ENCODE peak calls at places on chromosome 9, in five cellular contexts. One of them, this sample, is unnamed.

GRCh38 chr9:123401879-123402513 is 46.0 kb downstream of the CRB2 start:
- DNase-seq in cardiac muscle cell: peak
- DNase-seq in OCI-LY7: peak
- DNase-seq in prostate gland: no peak
- DNase-seq in A673: peak
- DNase-seq in this sample: peak

GRCh38 chr9:30522486-30522885 is 1862.0 kb upstream of the ACO1 start:
- DNase-seq in cardiac muscle cell: no peak
- DNase-seq in A673: no peak
- DNase-seq in prostate gland: no peak
- DNase-seq in OCI-LY7: no peak
- DNase-seq in this sample: no peak

GRCh38 chr9:80968611-80969010 is 720.7 kb downstream of the TLE1 start:
- DNase-seq in OCI-LY7: no peak
- DNase-seq in prostate gland: no peak
- DNase-seq in A673: no peak
- DNase-seq in cardiac muscle cell: no peak
- DNase-seq in this sample: no peak

GRCh38 chr9:98654247-98654646 is 54.5 kb downstream of the GABBR2 start:
- DNase-seq in cardiac muscle cell: no peak
- DNase-seq in A673: no peak
- DNase-seq in OCI-LY7: no peak
- DNase-seq in prostate gland: no peak
- DNase-seq in this sample: peak

GRCh38 chr9:98929866-98930265 is 13.8 kb upstream of the COL15A1 start:
- DNase-seq in cardiac muscle cell: no peak
- DNase-seq in OCI-LY7: no peak
- DNase-seq in prostate gland: no peak
- DNase-seq in A673: no peak
- DNase-seq in this sample: no peak

GRCh38 chr9:112234779-112235178 is 59.7 kb upstream of the SUSD1 start:
- DNase-seq in OCI-LY7: no peak
- DNase-seq in prostate gland: no peak
- DNase-seq in cardiac muscle cell: no peak
- DNase-seq in A673: no peak
- DNase-seq in this sample: no peak

GRCh38 chr9:22005083-22005699 is 3.9 kb downstream of the CDKN2B start:
- DNase-seq in cardiac muscle cell: peak
- DNase-seq in A673: no peak
- DNase-seq in OCI-LY7: peak
- DNase-seq in prostate gland: no peak
- DNase-seq in this sample: no peak

GRCh38 chr9:76926324-76926731 is 20.4 kb upstream of the PRUNE2 start:
- DNase-seq in A673: no peak
- DNase-seq in OCI-LY7: no peak
- DNase-seq in prostate gland: no peak
- DNase-seq in cardiac muscle cell: no peak
- DNase-seq in this sample: no peak

GRCh38 chr9:99593621-99594020 is 228.1 kb upstream of the NR4A3 start:
- DNase-seq in prostate gland: no peak
- DNase-seq in A673: no peak
- DNase-seq in OCI-LY7: no peak
- DNase-seq in cardiac muscle cell: no peak
- DNase-seq in this sample: no peak

GRCh38 chr9:97704327-97704677 is 7.2 kb upstream of the XPA start:
- DNase-seq in OCI-LY7: no peak
- DNase-seq in prostate gland: no peak
- DNase-seq in cardiac muscle cell: no peak
- DNase-seq in A673: no peak
- DNase-seq in this sample: no peak

GRCh38 chr9:101119206-101119819 is 90.8 kb downstream of the PLPPR1 start:
- DNase-seq in cardiac muscle cell: peak
- DNase-seq in OCI-LY7: peak
- DNase-seq in prostate gland: peak
- DNase-seq in A673: peak
- DNase-seq in this sample: no peak

GRCh38 chr9:99721898-99722297 is 99.8 kb upstream of the NR4A3 start:
- DNase-seq in prostate gland: no peak
- DNase-seq in A673: no peak
- DNase-seq in cardiac muscle cell: no peak
- DNase-seq in OCI-LY7: no peak
- DNase-seq in this sample: no peak

GRCh38 chr9:123929870-123930831 is at the start of gene DENND1A:
- DNase-seq in A673: peak
- DNase-seq in cardiac muscle cell: peak
- DNase-seq in prostate gland: peak
- DNase-seq in OCI-LY7: peak
- DNase-seq in this sample: peak

GRCh38 chr9:119375892-119376291 is 6.7 kb upstream of the BRINP1 start:
- DNase-seq in cardiac muscle cell: peak
- DNase-seq in OCI-LY7: peak
- DNase-seq in prostate gland: no peak
- DNase-seq in A673: peak
- DNase-seq in this sample: no peak

GRCh38 chr9:27118916-27119315 is 9.9 kb downstream of the TEK start:
- DNase-seq in A673: no peak
- DNase-seq in prostate gland: no peak
- DNase-seq in cardiac muscle cell: no peak
- DNase-seq in OCI-LY7: no peak
- DNase-seq in this sample: no peak

GRCh38 chr9:107228648-107229047 is 54.4 kb upstream of the RAD23B start:
- DNase-seq in A673: no peak
- DNase-seq in OCI-LY7: no peak
- DNase-seq in cardiac muscle cell: no peak
- DNase-seq in prostate gland: no peak
- DNase-seq in this sample: no peak

GRCh38 chr9:715743-716400 is 125.6 kb upstream of the DMRT1 start:
- DNase-seq in cardiac muscle cell: no peak
- DNase-seq in OCI-LY7: no peak
- DNase-seq in prostate gland: peak
- DNase-seq in A673: no peak
- DNase-seq in this sample: no peak

GRCh38 chr9:71897573-71897972 is 13.4 kb downstream of the ABHD17B start:
- DNase-seq in cardiac muscle cell: no peak
- DNase-seq in prostate gland: no peak
- DNase-seq in A673: no peak
- DNase-seq in OCI-LY7: peak
- DNase-seq in this sample: no peak

GRCh38 chr9:120439147-120439546 is 140.8 kb downstream of the CDK5RAP2 start:
- DNase-seq in prostate gland: no peak
- DNase-seq in cardiac muscle cell: peak
- DNase-seq in A673: peak
- DNase-seq in OCI-LY7: peak
- DNase-seq in this sample: no peak

GRCh38 chr9:16720386-16720785 is 150.1 kb downstream of the BNC2 start:
- DNase-seq in A673: no peak
- DNase-seq in cardiac muscle cell: no peak
- DNase-seq in prostate gland: no peak
- DNase-seq in OCI-LY7: no peak
- DNase-seq in this sample: no peak

GRCh38 chr9:9212963-9213362 is 1399.8 kb downstream of the PTPRD start:
- DNase-seq in cardiac muscle cell: no peak
- DNase-seq in prostate gland: no peak
- DNase-seq in A673: no peak
- DNase-seq in OCI-LY7: no peak
- DNase-seq in this sample: no peak

GRCh38 chr9:72789915-72790314 is 162.9 kb downstream of the ALDH1A1 start:
- DNase-seq in A673: no peak
- DNase-seq in cardiac muscle cell: no peak
- DNase-seq in prostate gland: no peak
- DNase-seq in OCI-LY7: no peak
- DNase-seq in this sample: no peak

GRCh38 chr9:137460363-137461315 is 1.5 kb upstream of the NSMF start:
- DNase-seq in prostate gland: no peak
- DNase-seq in A673: no peak
- DNase-seq in cardiac muscle cell: no peak
- DNase-seq in OCI-LY7: no peak
- DNase-seq in this sample: no peak

DNA sequence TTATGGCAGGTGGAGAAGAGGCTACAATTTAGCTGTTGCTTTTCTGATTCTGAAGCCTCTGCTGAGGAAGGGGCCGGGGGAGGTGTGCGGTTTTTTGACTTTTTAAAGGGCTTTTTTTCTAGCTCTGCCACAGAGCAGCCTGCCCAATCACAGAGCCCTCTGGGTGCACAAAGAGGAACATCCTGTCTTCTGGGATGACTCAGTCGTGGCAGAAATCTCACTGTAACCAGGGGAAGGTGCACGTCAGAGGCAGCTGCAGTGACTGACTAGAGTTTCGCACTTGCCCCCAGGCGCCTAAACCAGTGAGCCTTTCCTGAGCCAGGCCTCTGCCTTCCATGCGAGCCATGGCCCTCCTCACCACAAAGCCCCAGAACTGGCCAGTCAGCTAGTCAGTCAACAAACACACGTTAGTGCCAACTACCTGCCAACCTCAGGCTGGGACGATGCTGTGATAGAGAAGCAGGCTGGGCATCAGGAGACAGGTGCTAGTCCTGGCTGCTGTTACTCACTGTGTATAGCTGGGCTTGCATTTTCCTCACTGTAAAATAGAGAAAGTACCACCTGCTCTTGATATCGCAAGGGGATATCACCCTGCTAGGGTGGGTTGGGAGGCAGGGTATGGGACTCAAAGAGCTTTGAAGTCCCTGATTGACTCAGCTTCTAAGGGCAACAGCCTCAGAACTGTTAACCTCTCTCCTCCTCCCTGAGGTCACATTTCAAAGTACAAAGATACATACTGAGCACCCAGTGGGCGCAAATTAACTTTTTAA is 2.2 kb downstream of the AKNA start:
- DNase-seq in cardiac muscle cell: no peak
- DNase-seq in OCI-LY7: peak
- DNase-seq in A673: peak
- DNase-seq in prostate gland: peak
- DNase-seq in this sample: peak
- TF ChIP-seq CTCF in cardiac muscle cell: no peak
- TF ChIP-seq CTCF in OCI-LY7: peak
- TF ChIP-seq CTCF in A673: no peak
- TF ChIP-seq CTCF in prostate gland: no peak
- TF ChIP-seq CTCF in this sample: no peak

GRCh38 chr9:93132946-93133640 is 958 bp downstream of the NINJ1 start:
- DNase-seq in OCI-LY7: no peak
- DNase-seq in cardiac muscle cell: no peak
- DNase-seq in prostate gland: peak
- DNase-seq in A673: no peak
- DNase-seq in this sample: no peak
- H3K4me3 ChIP-seq in OCI-LY7: peak
- H3K4me3 ChIP-seq in cardiac muscle cell: peak
- H3K4me3 ChIP-seq in prostate gland: peak
- H3K4me3 ChIP-seq in A673: peak
- H3K4me3 ChIP-seq in this sample: peak

GRCh38 chr9:87137718-87138117 is 190.4 kb upstream of the GAS1 start:
- DNase-seq in A673: no peak
- DNase-seq in prostate gland: no peak
- DNase-seq in OCI-LY7: no peak
- DNase-seq in cardiac muscle cell: peak
- DNase-seq in this sample: no peak

GRCh38 chr9:87138128-87139040 is 191.1 kb upstream of the GAS1 start:
- DNase-seq in prostate gland: no peak
- DNase-seq in OCI-LY7: no peak
- DNase-seq in A673: no peak
- DNase-seq in cardiac muscle cell: no peak
- DNase-seq in this sample: no peak

GRCh38 chr9:87140605-87141109 is 193.4 kb upstream of the GAS1 start:
- DNase-seq in prostate gland: no peak
- DNase-seq in OCI-LY7: no peak
- DNase-seq in cardiac muscle cell: no peak
- DNase-seq in A673: peak
- DNase-seq in this sample: no peak

GRCh38 chr9:87140142-87140541 is 192.8 kb upstream of the GAS1 start:
- DNase-seq in prostate gland: no peak
- DNase-seq in cardiac muscle cell: no peak
- DNase-seq in A673: no peak
- DNase-seq in OCI-LY7: no peak
- DNase-seq in this sample: no peak

GRCh38 chr9:87141124-87141523 is 193.8 kb upstream of the GAS1 start:
- DNase-seq in OCI-LY7: no peak
- DNase-seq in A673: no peak
- DNase-seq in prostate gland: no peak
- DNase-seq in cardiac muscle cell: no peak
- DNase-seq in this sample: no peak
- TF ChIP-seq CTCF in OCI-LY7: no peak
- TF ChIP-seq CTCF in A673: no peak
- TF ChIP-seq CTCF in prostate gland: no peak
- TF ChIP-seq CTCF in cardiac muscle cell: no peak
- TF ChIP-seq CTCF in this sample: no peak

DNA sequence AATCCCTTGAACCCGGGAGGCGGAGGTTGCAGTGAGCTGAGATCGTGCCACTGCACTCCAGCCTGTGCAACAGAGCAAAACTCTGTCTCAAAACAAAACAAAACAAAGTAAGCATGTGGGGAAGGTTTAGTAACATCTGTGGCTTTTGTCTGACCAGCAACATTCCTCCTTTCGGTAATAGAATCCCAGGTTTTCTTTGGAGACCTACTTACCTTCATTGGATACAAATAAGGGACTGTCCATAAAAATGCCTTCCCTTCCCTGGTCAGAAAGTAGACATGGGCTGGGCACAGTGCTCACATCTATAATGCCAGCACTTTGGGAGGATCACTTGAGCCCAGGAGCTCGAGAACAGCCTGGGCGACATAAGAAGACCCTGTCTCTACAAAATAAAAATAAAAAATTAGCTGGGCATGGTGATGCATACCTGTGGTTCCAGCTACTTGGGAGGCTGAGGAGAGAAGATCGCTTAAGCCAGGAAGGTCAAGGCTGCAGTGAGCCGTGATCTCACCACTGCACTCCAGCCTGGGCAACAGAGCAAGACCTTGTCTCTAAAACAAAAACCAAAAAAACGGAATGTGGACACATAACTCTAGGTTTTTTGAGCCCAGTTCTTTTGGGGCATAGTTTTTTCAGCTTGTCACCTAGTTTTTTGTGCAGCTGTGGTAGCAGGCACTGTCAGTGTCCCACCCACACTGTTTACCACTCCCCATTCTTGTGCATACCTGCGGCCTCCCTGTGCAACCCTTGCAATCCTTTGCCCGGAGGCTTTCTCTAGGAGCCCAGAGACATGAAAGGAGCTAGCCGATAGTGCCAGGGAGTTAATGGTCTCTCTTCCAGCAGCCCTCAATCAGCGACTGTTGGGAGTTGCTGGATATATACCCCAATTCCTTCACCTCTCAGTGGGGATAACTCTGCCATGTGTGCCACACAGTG is 8.9 kb upstream of the SPINK4 start:
- DNase-seq in prostate gland: no peak
- DNase-seq in cardiac muscle cell: no peak
- DNase-seq in A673: no peak
- DNase-seq in OCI-LY7: no peak
- DNase-seq in this sample: no peak
- H3K4me3 ChIP-seq in prostate gland: no peak
- H3K4me3 ChIP-seq in cardiac muscle cell: no peak
- H3K4me3 ChIP-seq in A673: no peak
- H3K4me3 ChIP-seq in OCI-LY7: no peak
- H3K4me3 ChIP-seq in this sample: no peak

This sample was measured in HFF-Myc.